ENCODE peak calls at places on chromosomes 5 and 9, in four cellular contexts. W, I, F and N are unnamed samples.

GRCh38 chr9:118455781-118456180 is 751.6 kb downstream of the TLR4 start:
- DNase-seq in W (no peak), I (no peak), F (no peak), N (no peak)

GRCh38 chr9:128406848-128407391 is 13.7 kb upstream of the CERCAM start:
- DNase-seq in W (peak), I (peak), F (no peak), N (no peak)

GRCh38 chr5:141084487-141084989 is 9.9 kb upstream of the PCDHB2 start:
- DNase-seq in W (peak), I (no peak), F (no peak), N (no peak)

GRCh38 chr5:3564827-3565560 is 30.6 kb upstream of the IRX1 start:
- DNase-seq in W (no peak), I (no peak), F (no peak), N (no peak)

GRCh38 chr5:59831341-59831989 is 62.1 kb downstream of the PDE4D start:
- DNase-seq in W (peak), I (no peak), F (no peak), N (no peak)

GRCh38 chr9:93990448-93990847 is 35.3 kb upstream of the BARX1 start:
- DNase-seq in F (no peak), I (no peak), W (no peak), N (no peak)

GRCh38 chr5:108727639-108728565 is 19.8 kb upstream of the FER start:
- DNase-seq in W (peak), F (peak), I (peak), N (peak)

GRCh38 chr9:107733530-107733907 is 243.9 kb upstream of the KLF4 start:
- DNase-seq in I (no peak), F (no peak), W (no peak), N (no peak)

GRCh38 chr9:137853392-137853995 is 24.1 kb upstream of the CACNA1B start:
- DNase-seq in W (no peak), I (no peak), F (no peak), N (no peak)

GRCh38 chr5:169701910-169702451 is 64.9 kb downstream of the DOCK2 start:
- DNase-seq in W (peak), F (no peak), I (no peak), N (no peak)

GRCh38 chr9:75185585-75186170 is 97.4 kb downstream of the OSTF1 start:
- DNase-seq in W (peak), F (no peak), I (no peak), N (no peak)

GRCh38 chr5:52693279-52693678 is 94.4 kb upstream of the ITGA1 start:
- DNase-seq in F (no peak), I (no peak), W (peak), N (no peak)

GRCh38 chr5:110442856-110443255 is 283.6 kb downstream of the TMEM232 start:
- DNase-seq in I (no peak), F (no peak), W (no peak), N (no peak)

GRCh38 chr9:10104796-10105195 is 508.0 kb downstream of the PTPRD start:
- DNase-seq in I (no peak), F (no peak), W (no peak), N (no peak)

GRCh38 chr9:89632136-89633135 is 27.6 kb downstream of the GADD45G start:
- DNase-seq in W (no peak), F (no peak), I (no peak), N (no peak)

GRCh38 chr9:120928720-120929389 is 2.3 kb upstream of the TRAF1 start:
- DNase-seq in I (peak), W (peak), F (peak), N (peak)

GRCh38 chr9:111516061-111516465 is 8.9 kb upstream of the ZNF483 start:
- DNase-seq in I (no peak), F (no peak), W (peak), N (no peak)

GRCh38 chr9:100285601-100286000 is 67.1 kb downstream of the TEX10 start:
- DNase-seq in F (no peak), I (no peak), W (no peak), N (no peak)

GRCh38 chr5:139458580-139459407 is 3.7 kb downstream of the ECSCR start:
- DNase-seq in F (no peak), I (no peak), W (peak), N (no peak)

GRCh38 chr9:131323629-131324028 is 34.1 kb downstream of the PLPP7 start:
- DNase-seq in I (no peak), F (no peak), W (no peak), N (no peak)

DNA sequence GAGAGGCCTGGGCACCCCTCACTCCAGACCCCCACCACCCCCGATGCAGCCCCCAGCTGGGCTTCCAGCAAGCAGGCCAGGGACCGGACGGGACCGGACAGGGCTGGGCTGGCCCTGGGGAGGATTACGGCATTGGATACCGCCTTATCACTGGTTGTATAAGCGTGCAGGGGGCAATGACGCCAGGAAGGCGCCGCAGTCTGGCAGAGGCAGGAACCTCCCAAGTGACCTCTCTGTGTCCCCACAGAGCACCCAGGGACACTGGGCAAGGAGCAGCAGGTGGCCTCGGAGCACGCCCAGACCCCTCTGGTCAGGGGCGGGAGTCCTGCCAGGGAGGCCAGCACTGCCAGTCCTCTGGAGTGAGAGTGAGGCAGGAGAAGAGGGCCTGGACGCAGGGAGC is 723 bp upstream of the LCN15 start:
- DNase-seq in I (no peak), W (no peak), F (no peak), N (no peak)
- TF ChIP-seq CTCF in I (no peak), W (no peak), F (no peak), N (no peak)

GRCh38 chr9:71628247-71628646 is 140.1 kb downstream of the CEMIP2 start:
- DNase-seq in I (no peak), F (no peak), W (peak), N (no peak)
- TF ChIP-seq CTCF in I (no peak), F (peak), W (peak), N (no peak)

DNA sequence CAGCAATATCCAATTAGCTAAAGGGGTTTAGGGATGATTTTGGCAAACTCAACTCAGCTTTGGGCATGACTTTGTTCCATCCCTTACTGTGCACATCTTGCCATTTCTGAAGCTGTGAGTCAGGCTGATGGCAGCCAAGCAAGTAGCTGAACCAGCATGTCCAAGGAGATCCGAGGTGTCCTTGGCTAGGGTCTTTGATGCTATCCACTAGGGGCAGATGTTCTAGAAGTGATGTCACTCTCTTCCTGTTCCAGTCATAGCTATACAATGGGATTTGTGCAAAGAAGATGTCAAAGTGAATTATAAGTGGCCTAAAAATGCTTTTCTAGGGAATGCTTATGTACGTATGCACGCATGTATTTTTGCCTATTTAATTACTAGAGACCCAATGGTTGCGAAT is 160.8 kb upstream of the PAPPA start:
- DNase-seq in I (no peak), F (no peak), W (peak), N (no peak)
- TF ChIP-seq CTCF in I (no peak), F (no peak), W (peak), N (no peak)

DNA sequence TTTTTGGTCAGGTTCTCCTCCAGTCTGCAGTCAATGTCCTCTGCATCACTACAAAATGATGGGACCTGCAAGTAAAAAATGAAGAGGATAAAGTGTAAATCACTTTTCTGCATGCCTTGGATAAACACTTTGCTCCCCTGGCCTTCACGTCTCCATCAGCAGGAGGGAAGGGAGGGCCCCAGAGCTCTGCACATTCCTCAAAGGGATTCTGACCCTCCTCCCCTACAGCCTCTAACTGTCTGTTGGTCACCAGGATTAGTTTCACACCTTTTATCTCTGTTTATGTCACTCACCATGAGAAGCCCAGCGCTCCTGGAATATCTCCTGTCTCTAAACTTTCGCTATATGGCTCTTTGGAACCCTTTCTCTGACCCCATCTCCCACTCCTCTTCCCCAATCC is 103.3 kb downstream of the SVEP1 start:
- DNase-seq in I (no peak), F (no peak), W (no peak), N (no peak)
- TF ChIP-seq CTCF in I (no peak), F (no peak), W (no peak), N (no peak)

GRCh38 chr5:95646569-95647330 is at the start of gene RFESD:
- DNase-seq in I (peak), F (peak), W (peak), N (peak)
- TF ChIP-seq CTCF in I (peak), F (peak), W (peak), N (no peak)